ENCODE peak calls at places on chromosomes 4 and X, in ten cellular contexts. B is left lung, G is pancreas, I is NCI-H1436, M is GM18507, A is psoas muscle, N is hepatic stellate cell, W is pons, R is GM13976, X is iris pigment epithelial cell. E is an unnamed sample.

GRCh38 chr4:2078584-2078983 is 19.5 kb downstream of the NAT8L start:
- DNase-seq in B (no peak), G (no peak), I (no peak), M (no peak), A (no peak), N (no peak), W (no peak), R (no peak), X (no peak), E (no peak)

GRCh38 chrX:10649286-10649685 is 28.9 kb upstream of the MID1 start:
- DNase-seq in B (no peak), G (no peak), I (no peak), M (no peak), A (no peak), N (no peak), W (no peak), R (no peak), X (peak), E (no peak)

GRCh38 chr4:177384856-177385396 is 57.3 kb downstream of the AGA start:
- DNase-seq in B (no peak), G (no peak), I (no peak), M (no peak), A (no peak), N (no peak), W (no peak), R (no peak), X (no peak), E (no peak)

GRCh38 chrX:25534096-25534495 is 518.3 kb upstream of the ARX start:
- DNase-seq in B (no peak), G (no peak), I (no peak), M (no peak), A (no peak), N (peak), W (no peak), R (no peak), X (peak), E (no peak)

GRCh38 chr4:41969666-41970065 is 11.9 kb upstream of the DCAF4L1 start:
- DNase-seq in B (no peak), G (no peak), I (no peak), M (no peak), A (no peak), N (no peak), W (no peak), R (no peak), X (no peak), E (no peak)

GRCh38 chr4:108794136-108794535 is 31.3 kb upstream of the ETNPPL start:
- DNase-seq in B (no peak), G (no peak), I (no peak), M (no peak), A (no peak), N (no peak), W (no peak), R (no peak), X (peak), E (no peak)

GRCh38 chr4:8330821-8331566 is 61.4 kb downstream of the HTRA3 start:
- DNase-seq in B (peak), G (peak), I (no peak), M (no peak), A (peak), N (no peak), W (peak), R (no peak), X (no peak), E (peak)

GRCh38 chrX:130805906-130806305 is 97.1 kb downstream of the ENOX2 start:
- DNase-seq in B (no peak), G (no peak), I (no peak), M (no peak), A (no peak), N (no peak), W (no peak), R (no peak), X (no peak), E (no peak)

GRCh38 chr4:145289403-145290076 is 109.2 kb upstream of the OTUD4 start:
- DNase-seq in B (no peak), G (no peak), I (no peak), M (no peak), A (no peak), N (no peak), W (no peak), R (no peak), X (peak), E (no peak)

GRCh38 chr4:76964769-76965168 is 15.2 kb downstream of the SEPTIN11 start:
- DNase-seq in B (no peak), G (no peak), I (no peak), M (no peak), A (no peak), N (no peak), W (no peak), R (no peak), X (no peak), E (no peak)

GRCh38 chrX:45068555-45068954 is 132.1 kb downstream of the DIPK2B start:
- DNase-seq in B (no peak), G (no peak), I (no peak), M (no peak), A (no peak), N (no peak), W (no peak), R (no peak), X (peak), E (no peak)

GRCh38 chr4:119748853-119749252 is 120.2 kb upstream of the PDE5A start:
- DNase-seq in B (no peak), G (no peak), I (no peak), M (no peak), A (no peak), N (no peak), W (no peak), R (no peak), X (peak), E (no peak)